ENCODE peak calls at places on chromosome 9, in nine cellular contexts. One of them, this sample, is unnamed.

GRCh38 chr9:132994410-132995120 is 16.1 kb downstream of the GFI1B start:
- DNase-seq in HCT116: no peak
- DNase-seq in hepatocyte: peak; percentile 67
- DNase-seq in SK-N-SH: peak; percentile 8
- DNase-seq in MM.1S: no peak
- DNase-seq in PC-3: peak; percentile 70
- DNase-seq in neural progenitor cell: peak; percentile 45
- DNase-seq in GM23338: peak; percentile 19
- DNase-seq in OCI-LY7: peak; percentile 32
- DNase-seq in this sample: peak; percentile 75

GRCh38 chr9:137278061-137278912 is 761 bp downstream of the TOR4A start:
- DNase-seq in HCT116: no peak
- DNase-seq in hepatocyte: peak; percentile 38
- DNase-seq in SK-N-SH: peak; percentile 27
- DNase-seq in MM.1S: no peak
- DNase-seq in PC-3: no peak
- DNase-seq in neural progenitor cell: no peak
- DNase-seq in GM23338: peak; percentile 69
- DNase-seq in OCI-LY7: peak; percentile 68
- DNase-seq in this sample: peak; percentile 62

GRCh38 chr9:115229496-115229895 is 111.5 kb upstream of the TNC start:
- DNase-seq in HCT116: peak; percentile 27
- DNase-seq in hepatocyte: no peak
- DNase-seq in SK-N-SH: no peak
- DNase-seq in MM.1S: no peak
- DNase-seq in PC-3: peak; percentile 60
- DNase-seq in neural progenitor cell: no peak
- DNase-seq in GM23338: no peak
- DNase-seq in OCI-LY7: no peak
- DNase-seq in this sample: peak; percentile 18

GRCh38 chr9:129338701-129339445 is 160.8 kb upstream of the IER5L start:
- DNase-seq in HCT116: no peak
- DNase-seq in hepatocyte: no peak
- DNase-seq in SK-N-SH: no peak
- DNase-seq in MM.1S: no peak
- DNase-seq in PC-3: no peak
- DNase-seq in neural progenitor cell: no peak
- DNase-seq in GM23338: no peak
- DNase-seq in OCI-LY7: no peak
- DNase-seq in this sample: peak; percentile 57

GRCh38 chr9:133057006-133057405 is 4.8 kb upstream of the CEL start:
- DNase-seq in HCT116: no peak
- DNase-seq in hepatocyte: no peak
- DNase-seq in SK-N-SH: no peak
- DNase-seq in MM.1S: no peak
- DNase-seq in PC-3: no peak
- DNase-seq in neural progenitor cell: no peak
- DNase-seq in GM23338: no peak
- DNase-seq in OCI-LY7: no peak
- DNase-seq in this sample: no peak

GRCh38 chr9:90074319-90074962 is 469.6 kb downstream of the GADD45G start:
- DNase-seq in HCT116: no peak
- DNase-seq in hepatocyte: no peak
- DNase-seq in SK-N-SH: no peak
- DNase-seq in MM.1S: no peak
- DNase-seq in PC-3: no peak
- DNase-seq in neural progenitor cell: no peak
- DNase-seq in GM23338: no peak
- DNase-seq in OCI-LY7: no peak
- DNase-seq in this sample: no peak

GRCh38 chr9:123217148-123217585 is 51.2 kb downstream of the STRBP start:
- DNase-seq in HCT116: no peak
- DNase-seq in hepatocyte: no peak
- DNase-seq in SK-N-SH: no peak
- DNase-seq in MM.1S: no peak
- DNase-seq in PC-3: no peak
- DNase-seq in neural progenitor cell: no peak
- DNase-seq in GM23338: no peak
- DNase-seq in OCI-LY7: no peak
- DNase-seq in this sample: no peak

GRCh38 chr9:106104887-106105286 is 410.5 kb downstream of the TMEM38B start:
- DNase-seq in HCT116: no peak
- DNase-seq in hepatocyte: no peak
- DNase-seq in SK-N-SH: no peak
- DNase-seq in MM.1S: no peak
- DNase-seq in PC-3: no peak
- DNase-seq in neural progenitor cell: no peak
- DNase-seq in GM23338: no peak
- DNase-seq in OCI-LY7: no peak
- DNase-seq in this sample: no peak

GRCh38 chr9:81690251-81690851 is 1.0 kb upstream of the TLE1 start:
- DNase-seq in HCT116: no peak
- DNase-seq in hepatocyte: peak; percentile 73
- DNase-seq in SK-N-SH: no peak
- DNase-seq in MM.1S: peak; percentile 10
- DNase-seq in PC-3: peak; percentile 89
- DNase-seq in neural progenitor cell: peak; percentile 41
- DNase-seq in GM23338: peak; percentile 79
- DNase-seq in OCI-LY7: no peak
- DNase-seq in this sample: peak; percentile 46

GRCh38 chr9:38067611-38067891 is 1.5 kb downstream of the SHB start:
- DNase-seq in HCT116: no peak
- DNase-seq in hepatocyte: no peak
- DNase-seq in SK-N-SH: peak; percentile 56
- DNase-seq in MM.1S: no peak
- DNase-seq in PC-3: no peak
- DNase-seq in neural progenitor cell: peak; percentile 55
- DNase-seq in GM23338: peak; percentile 43
- DNase-seq in OCI-LY7: no peak
- DNase-seq in this sample: peak; percentile 61

DNA sequence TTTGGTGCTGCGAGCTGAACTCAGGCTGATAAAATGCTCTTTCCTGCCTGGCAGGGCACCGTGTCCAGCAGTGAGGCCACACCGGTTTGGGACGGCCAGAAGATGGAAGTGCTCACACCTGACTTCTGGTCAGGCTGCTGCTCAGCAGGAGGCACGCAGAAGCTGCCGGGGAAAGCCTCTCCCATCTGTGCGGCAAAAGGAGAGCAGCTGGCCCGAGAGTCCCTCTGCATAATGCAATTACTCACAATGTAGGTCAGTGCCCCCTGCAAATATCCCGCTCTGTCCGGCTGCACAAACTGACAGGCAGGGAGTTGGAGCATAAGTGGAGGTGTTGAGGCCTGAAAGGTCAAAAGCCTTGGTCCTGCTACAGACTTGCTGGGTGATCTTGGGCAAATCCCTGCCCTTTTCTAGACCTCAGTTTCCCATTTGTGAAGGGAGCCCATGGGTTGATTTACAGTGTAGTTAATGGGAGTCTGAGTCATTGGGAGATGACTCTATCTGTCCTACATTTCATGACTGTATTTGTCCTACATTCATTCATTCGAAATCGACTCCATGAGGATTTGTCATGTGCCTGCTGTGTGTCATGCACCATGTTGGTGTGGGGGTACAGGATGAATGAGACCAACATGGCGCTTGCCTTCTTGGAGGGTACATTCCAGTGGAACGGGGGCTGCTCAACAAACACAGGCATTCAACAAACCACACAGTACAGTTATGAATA is 61.8 kb upstream of the TBC1D2 start:
- DNase-seq in HCT116: no peak
- DNase-seq in hepatocyte: no peak
- DNase-seq in SK-N-SH: peak; percentile 68
- DNase-seq in MM.1S: no peak
- DNase-seq in PC-3: peak; percentile 14
- DNase-seq in neural progenitor cell: no peak
- DNase-seq in GM23338: no peak
- DNase-seq in OCI-LY7: no peak
- DNase-seq in this sample: peak; percentile 84
- H3K4me3 ChIP-seq in HCT116: no peak overlapping the region
- H3K4me3 ChIP-seq in hepatocyte: no peak overlapping the region
- H3K4me3 ChIP-seq in SK-N-SH: no peak overlapping the region
- H3K4me3 ChIP-seq in MM.1S: no peak overlapping the region
- H3K4me3 ChIP-seq in PC-3: no peak overlapping the region
- H3K4me3 ChIP-seq in neural progenitor cell: no peak overlapping the region
- H3K4me3 ChIP-seq in GM23338: no peak overlapping the region
- H3K4me3 ChIP-seq in OCI-LY7: no peak overlapping the region
- H3K4me3 ChIP-seq in this sample: no peak overlapping the region

GRCh38 chr9:4435197-4435596 is 55.1 kb upstream of the SLC1A1 start:
- DNase-seq in HCT116: no peak
- DNase-seq in hepatocyte: peak; percentile 25
- DNase-seq in SK-N-SH: no peak
- DNase-seq in MM.1S: no peak
- DNase-seq in PC-3: no peak
- DNase-seq in neural progenitor cell: no peak
- DNase-seq in GM23338: peak; percentile 41
- DNase-seq in OCI-LY7: no peak
- DNase-seq in this sample: peak; percentile 92
- TF ChIP-seq EZH2phosphoT487 in HCT116: no peak
- TF ChIP-seq EZH2phosphoT487 in hepatocyte: no peak
- TF ChIP-seq EZH2phosphoT487 in SK-N-SH: no peak
- TF ChIP-seq EZH2phosphoT487 in MM.1S: no peak
- TF ChIP-seq EZH2phosphoT487 in PC-3: no peak
- TF ChIP-seq EZH2phosphoT487 in neural progenitor cell: no peak
- TF ChIP-seq EZH2phosphoT487 in GM23338: no peak
- TF ChIP-seq EZH2phosphoT487 in OCI-LY7: no peak
- TF ChIP-seq EZH2phosphoT487 in this sample: no peak

GRCh38 chr9:125910286-125910685 is 163.1 kb downstream of the PBX3 start:
- DNase-seq in HCT116: no peak
- DNase-seq in hepatocyte: no peak
- DNase-seq in SK-N-SH: no peak
- DNase-seq in MM.1S: no peak
- DNase-seq in PC-3: no peak
- DNase-seq in neural progenitor cell: no peak
- DNase-seq in GM23338: no peak
- DNase-seq in OCI-LY7: no peak
- DNase-seq in this sample: no peak

GRCh38 chr9:125906893-125907292 is 159.7 kb downstream of the PBX3 start:
- DNase-seq in HCT116: no peak
- DNase-seq in hepatocyte: no peak
- DNase-seq in SK-N-SH: no peak
- DNase-seq in MM.1S: no peak
- DNase-seq in PC-3: no peak
- DNase-seq in neural progenitor cell: no peak
- DNase-seq in GM23338: no peak
- DNase-seq in OCI-LY7: no peak
- DNase-seq in this sample: no peak

GRCh38 chr9:125906144-125906543 is 159.0 kb downstream of the PBX3 start:
- DNase-seq in HCT116: no peak
- DNase-seq in hepatocyte: no peak
- DNase-seq in SK-N-SH: no peak
- DNase-seq in MM.1S: no peak
- DNase-seq in PC-3: peak; percentile 29
- DNase-seq in neural progenitor cell: no peak
- DNase-seq in GM23338: no peak
- DNase-seq in OCI-LY7: no peak
- DNase-seq in this sample: peak; percentile 77

GRCh38 chr9:125909497-125909896 is 162.3 kb downstream of the PBX3 start:
- DNase-seq in HCT116: no peak
- DNase-seq in hepatocyte: no peak
- DNase-seq in SK-N-SH: no peak
- DNase-seq in MM.1S: no peak
- DNase-seq in PC-3: no peak
- DNase-seq in neural progenitor cell: no peak
- DNase-seq in GM23338: no peak
- DNase-seq in OCI-LY7: no peak
- DNase-seq in this sample: no peak

GRCh38 chr9:125908138-125908537 is 161.0 kb downstream of the PBX3 start:
- DNase-seq in HCT116: no peak
- DNase-seq in hepatocyte: no peak
- DNase-seq in SK-N-SH: no peak
- DNase-seq in MM.1S: no peak
- DNase-seq in PC-3: no peak
- DNase-seq in neural progenitor cell: no peak
- DNase-seq in GM23338: peak; percentile 45
- DNase-seq in OCI-LY7: no peak
- DNase-seq in this sample: no peak
- H3K4me3 ChIP-seq in HCT116: no peak overlapping the region
- H3K4me3 ChIP-seq in hepatocyte: no peak overlapping the region
- H3K4me3 ChIP-seq in SK-N-SH: no peak overlapping the region
- H3K4me3 ChIP-seq in MM.1S: no peak overlapping the region
- H3K4me3 ChIP-seq in PC-3: no peak overlapping the region
- H3K4me3 ChIP-seq in neural progenitor cell: no peak overlapping the region
- H3K4me3 ChIP-seq in GM23338: no peak overlapping the region
- H3K4me3 ChIP-seq in OCI-LY7: no peak overlapping the region
- H3K4me3 ChIP-seq in this sample: no peak overlapping the region

DNA sequence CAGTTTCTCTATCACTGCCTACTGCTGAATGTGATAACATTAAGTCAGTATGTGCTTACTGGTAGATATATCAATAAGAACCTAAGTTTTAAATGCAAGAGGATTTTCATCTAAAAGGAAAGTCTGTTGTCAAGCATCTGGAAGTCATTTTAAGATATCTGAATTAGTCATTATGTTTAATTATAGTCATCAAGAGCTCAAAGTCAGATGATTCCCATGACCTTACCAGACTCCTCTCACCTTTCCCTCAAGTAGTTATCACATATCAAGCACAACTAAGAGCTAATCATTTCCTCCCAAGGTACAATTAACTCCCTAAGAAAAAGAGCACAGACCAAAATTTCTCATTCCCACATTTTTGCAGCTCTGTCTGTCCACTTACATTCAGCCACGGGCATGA is 45.5 kb downstream of the PUM3 start:
- DNase-seq in HCT116: no peak
- DNase-seq in hepatocyte: no peak
- DNase-seq in SK-N-SH: no peak
- DNase-seq in MM.1S: no peak
- DNase-seq in PC-3: no peak
- DNase-seq in neural progenitor cell: no peak
- DNase-seq in GM23338: no peak
- DNase-seq in OCI-LY7: no peak
- DNase-seq in this sample: peak; percentile 39
- TF ChIP-seq EZH2phosphoT487 in HCT116: no peak
- TF ChIP-seq EZH2phosphoT487 in hepatocyte: no peak
- TF ChIP-seq EZH2phosphoT487 in SK-N-SH: no peak
- TF ChIP-seq EZH2phosphoT487 in MM.1S: no peak
- TF ChIP-seq EZH2phosphoT487 in PC-3: no peak
- TF ChIP-seq EZH2phosphoT487 in neural progenitor cell: no peak
- TF ChIP-seq EZH2phosphoT487 in GM23338: no peak
- TF ChIP-seq EZH2phosphoT487 in OCI-LY7: no peak
- TF ChIP-seq EZH2phosphoT487 in this sample: no peak